ENCODE peak calls at places on chromosomes 2 and 18, in ten cellular contexts. G is fibroblast of lung; E is CD8-positive, alpha-beta T cell; Z is osteoblast; O is lower lobe of right lung; L is A673; H is thyroid gland; V is adrenal gland; U is spleen; C is HCT116. B is an unnamed sample.

GRCh38 chr18:2572144-2572682 is 856 bp downstream of the NDC80 start:
- DNase-seq in G (no peak), C (no peak), U (no peak), L (peak; percentile 6), V (no peak), E (no peak), O (no peak), H (no peak), Z (no peak), B (no peak)

GRCh38 chr2:239155806-239156480 is 244.9 kb downstream of the HDAC4 start:
- DNase-seq in G (no peak), H (no peak), E (no peak), C (no peak), L (no peak), O (peak; percentile 21), U (peak; percentile 64), V (peak; percentile 3), Z (peak; percentile 86), B (no peak)

GRCh38 chr2:171924170-171924942 is 2.1 kb downstream of the HAT1 start:
- DNase-seq in O (no peak), U (no peak), L (no peak), C (no peak), V (no peak), Z (no peak), H (no peak), G (no peak), E (no peak), B (no peak)

GRCh38 chr2:201358684-201359083 is 1.5 kb upstream of the FLACC1 start:
- DNase-seq in Z (peak; percentile 91), U (no peak), O (no peak), C (peak; percentile 88), V (peak; percentile 39), L (no peak), H (no peak), G (peak; percentile 66), E (no peak), B (peak; percentile 71)

GRCh38 chr2:234364718-234365117 is 132.2 kb downstream of the ARL4C start:
- DNase-seq in C (no peak), V (no peak), U (no peak), L (no peak), O (no peak), Z (no peak), E (no peak), G (no peak), H (no peak), B (no peak)

GRCh38 chr2:219056896-219057708 is 3.6 kb downstream of the IHH start:
- DNase-seq in L (no peak), O (no peak), G (no peak), V (no peak), U (peak; percentile 67), E (no peak), Z (peak; percentile 72), H (no peak), C (no peak), B (no peak)

GRCh38 chr18:5295231-5295920 is at the start of gene ZBTB14:
- DNase-seq in U (peak; percentile 95), L (peak; percentile 75), V (peak; percentile 69), H (peak; percentile 73), O (peak; percentile 83), C (no peak), Z (peak; percentile 98), G (peak; percentile 58), E (peak; percentile 60), B (no peak)

GRCh38 chr2:199739413-199740110 is 111.4 kb downstream of the FTCDNL1 start:
- DNase-seq in L (peak; percentile 88), C (peak; percentile 42), E (peak; percentile 46), G (peak; percentile 74), H (peak; percentile 74), U (peak; percentile 85), Z (peak; percentile 72), V (peak; percentile 58), O (peak; percentile 81), B (peak; percentile 7)

GRCh38 chr2:143632751-143633374 is 503.6 kb downstream of the ARHGAP15 start:
- DNase-seq in V (no peak), H (no peak), E (no peak), O (no peak), L (no peak), U (no peak), Z (no peak), C (no peak), G (no peak), B (no peak)

GRCh38 chr2:166593403-166593802 is 99.4 kb upstream of the SCN7A start:
- DNase-seq in G (peak; percentile 72), V (no peak), U (no peak), Z (no peak), L (no peak), H (no peak), E (no peak), C (no peak), O (no peak), B (peak; percentile 59)

GRCh38 chr2:96906719-96907404 is 37.0 kb upstream of the SEMA4C start:
- DNase-seq in C (no peak), V (no peak), G (peak; percentile 56), O (no peak), E (no peak), Z (peak; percentile 89), L (peak; percentile 29), U (no peak), H (no peak), B (no peak)

GRCh38 chr2:215746507-215747243 is 266.7 kb downstream of the MREG start:
- DNase-seq in G (no peak), H (no peak), O (no peak), L (no peak), U (no peak), C (no peak), E (no peak), Z (no peak), V (no peak), B (no peak)

GRCh38 chr18:30245756-30246515 is 796.6 kb downstream of the DSC3 start:
- DNase-seq in U (no peak), C (no peak), Z (no peak), L (no peak), V (no peak), O (no peak), E (no peak), G (no peak), H (no peak), B (no peak)

GRCh38 chr18:36296591-36297418 is 708 bp upstream of the FHOD3 start:
- DNase-seq in U (no peak), G (peak; percentile 64), Z (peak; percentile 94), H (peak; percentile 77), O (peak; percentile 51), C (peak; percentile 40), L (peak; percentile 64), E (no peak), V (peak; percentile 84), B (peak; percentile 50)

GRCh38 chr18:6714027-6714426 is 15.5 kb upstream of the ARHGAP28 start:
- DNase-seq in L (no peak), E (no peak), G (no peak), Z (no peak), C (no peak), V (no peak), O (no peak), U (no peak), H (no peak), B (no peak)

GRCh38 chr2:85865539-85866164 is 23.1 kb downstream of the ST3GAL5 start:
- DNase-seq in L (no peak), C (no peak), H (no peak), U (no peak), E (no peak), O (no peak), G (no peak), Z (no peak), V (no peak), B (no peak)

GRCh38 chr18:33652645-33653044 is 74.6 kb downstream of the ASXL3 start:
- DNase-seq in G (no peak), C (no peak), L (no peak), U (no peak), Z (no peak), V (no peak), H (no peak), O (no peak), E (no peak), B (no peak)
- H3K27ac ChIP-seq in G (no peak overlapping the region), C (no peak overlapping the region), L (no peak overlapping the region), U (no peak overlapping the region), Z (no peak overlapping the region), V (no peak overlapping the region), H (no peak overlapping the region), O (no peak overlapping the region), E (no peak overlapping the region), B (no peak overlapping the region)

DNA sequence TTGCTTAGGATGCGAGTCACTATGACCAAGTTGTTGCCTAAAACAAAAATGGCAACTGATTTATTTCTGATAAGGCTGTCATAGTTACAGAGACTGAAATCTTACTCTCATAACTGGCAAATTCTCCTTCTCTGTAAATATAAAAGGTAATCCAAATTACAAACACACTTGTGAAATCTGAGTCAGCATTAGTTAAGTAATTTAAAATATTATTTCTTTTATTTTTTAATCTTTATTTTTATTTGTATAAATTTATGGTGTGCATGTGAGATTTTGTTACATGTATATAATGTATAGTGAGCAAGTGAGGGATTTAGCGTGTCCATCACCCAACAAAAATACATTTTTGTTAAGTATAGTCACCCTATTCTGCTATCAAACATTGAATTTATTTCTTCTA is 1342.8 kb upstream of the TMEFF2 start:
- DNase-seq in H (no peak), V (no peak), O (no peak), C (no peak), U (no peak), Z (no peak), E (no peak), G (no peak), L (no peak), B (no peak)
- TF ChIP-seq CTCF in H (no peak), V (no peak), O (no peak), C (no peak), U (no peak), Z (no peak), E (no peak), G (no peak), L (no peak), B (no peak)

GRCh38 chr2:126358122-126358521 is 297.8 kb upstream of the GYPC start:
- DNase-seq in Z (no peak), G (no peak), E (no peak), V (no peak), U (no peak), C (no peak), O (no peak), H (no peak), L (no peak), B (no peak)

GRCh38 chr2:126359494-126359893 is 296.5 kb upstream of the GYPC start:
- DNase-seq in E (no peak), G (peak; percentile 15), V (no peak), H (no peak), C (no peak), Z (no peak), U (no peak), O (no peak), L (peak; percentile 47), B (no peak)
- H3K27me3 ChIP-seq in E (no peaks in the 10 kb centered on the region), G (no peaks in the 10 kb centered on the region), V (no peaks in the 10 kb centered on the region), H (no peaks in the 10 kb centered on the region), C (no peaks in the 10 kb centered on the region), Z (no peaks in the 10 kb centered on the region), U (no peaks in the 10 kb centered on the region), O (no peaks in the 10 kb centered on the region), L (no peaks in the 10 kb centered on the region), B (no peaks in the 10 kb centered on the region)

DNA sequence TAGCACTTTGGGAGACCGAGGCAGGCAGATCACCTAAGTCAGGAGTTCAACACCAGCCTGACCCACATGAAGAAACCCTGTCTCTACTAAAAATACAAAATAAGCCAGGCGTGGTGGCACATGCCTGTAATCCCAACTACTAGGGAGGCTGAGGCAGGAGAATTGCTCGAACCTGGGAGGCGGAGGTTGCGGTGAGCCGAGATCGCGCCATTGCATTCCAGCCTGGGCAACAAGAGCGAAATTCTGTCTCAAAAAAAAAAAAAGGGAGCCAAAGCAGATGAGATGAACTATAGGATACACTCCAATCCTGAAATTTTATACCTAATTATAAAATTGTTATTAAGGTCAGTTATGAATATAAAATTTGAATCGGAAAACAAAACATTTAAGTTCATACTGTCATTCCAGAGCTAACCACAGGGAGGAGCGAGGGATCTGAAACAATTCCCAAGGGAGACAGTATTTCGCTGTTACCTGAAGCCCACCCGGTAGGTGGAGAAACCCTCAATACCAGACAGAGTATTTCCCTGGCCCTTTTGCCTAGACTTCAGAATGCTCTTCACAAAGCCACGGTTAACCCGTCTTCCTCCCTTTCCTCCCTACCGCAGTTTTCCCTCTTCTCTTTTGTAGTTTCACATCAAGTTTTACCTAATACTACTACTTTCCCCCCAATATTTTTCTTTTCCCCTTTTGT is 1.4 kb downstream of the PPM1G start:
- DNase-seq in L (peak; percentile 73), Z (peak; percentile 80), H (no peak), C (peak; percentile 60), V (no peak), U (no peak), E (no peak), O (no peak), G (peak; percentile 70), B (no peak)
- H3K27ac ChIP-seq in L (peak overlapping the region; percentile 92), Z (peak overlapping the region; percentile 68), H (no peak overlapping the region), C (peak overlapping the region; percentile 91), V (peak overlapping the region; percentile 82), U (peak overlapping the region; percentile 91), E (peak overlapping the region; percentile 84), O (no peak overlapping the region), G (no peak overlapping the region), B (no peak overlapping the region)